ENCODE peak calls at places on chromosomes 12 and 14, in six cellular contexts. One of them, this sample, is unnamed.

GRCh38 chr14:73660511-73660910 is 15.7 kb downstream of the DNAL1 start:
- DNase-seq in heart right ventricle: no peak
- DNase-seq in activated CD4-positive, CD25-positive, alpha-beta regulatory T cell: no peak
- DNase-seq in AML-193: no peak
- DNase-seq in GM12865: no peak
- DNase-seq in activated CD4-positive, alpha-beta T cell treated with anti-CD3 and anti-CD28 coated beads, Interleukin-2, amount 10 ng/mL, durations not matched to agents 7 days and 5 days: no peak
- DNase-seq in this sample: no peak

GRCh38 chr12:63323942-63324341 is 172.9 kb upstream of the AVPR1A start:
- DNase-seq in GM12865: no peak
- DNase-seq in heart right ventricle: no peak
- DNase-seq in activated CD4-positive, CD25-positive, alpha-beta regulatory T cell: no peak
- DNase-seq in AML-193: no peak
- DNase-seq in activated CD4-positive, alpha-beta T cell treated with anti-CD3 and anti-CD28 coated beads, Interleukin-2, amount 10 ng/mL, durations not matched to agents 7 days and 5 days: no peak
- DNase-seq in this sample: no peak

GRCh38 chr12:106392746-106393145 is 35.2 kb downstream of the POLR3B start:
- DNase-seq in GM12865: no peak
- DNase-seq in AML-193: no peak
- DNase-seq in heart right ventricle: no peak
- DNase-seq in activated CD4-positive, CD25-positive, alpha-beta regulatory T cell: no peak
- DNase-seq in activated CD4-positive, alpha-beta T cell treated with anti-CD3 and anti-CD28 coated beads, Interleukin-2, amount 10 ng/mL, durations not matched to agents 7 days and 5 days: no peak
- DNase-seq in this sample: no peak

GRCh38 chr14:53509845-53510244 is 356.7 kb upstream of the DDHD1 start:
- DNase-seq in activated CD4-positive, CD25-positive, alpha-beta regulatory T cell: no peak
- DNase-seq in GM12865: no peak
- DNase-seq in AML-193: no peak
- DNase-seq in heart right ventricle: peak
- DNase-seq in activated CD4-positive, alpha-beta T cell treated with anti-CD3 and anti-CD28 coated beads, Interleukin-2, amount 10 ng/mL, durations not matched to agents 7 days and 5 days: no peak
- DNase-seq in this sample: no peak

GRCh38 chr12:4771172-4771959 is 51.2 kb downstream of the GALNT8 start:
- DNase-seq in heart right ventricle: peak
- DNase-seq in activated CD4-positive, alpha-beta T cell treated with anti-CD3 and anti-CD28 coated beads, Interleukin-2, amount 10 ng/mL, durations not matched to agents 7 days and 5 days: no peak
- DNase-seq in GM12865: no peak
- DNase-seq in activated CD4-positive, CD25-positive, alpha-beta regulatory T cell: no peak
- DNase-seq in AML-193: no peak
- DNase-seq in this sample: no peak

GRCh38 chr12:90631581-90631980 is 323.4 kb downstream of the CCER1 start:
- DNase-seq in activated CD4-positive, alpha-beta T cell treated with anti-CD3 and anti-CD28 coated beads, Interleukin-2, amount 10 ng/mL, durations not matched to agents 7 days and 5 days: no peak
- DNase-seq in heart right ventricle: no peak
- DNase-seq in GM12865: no peak
- DNase-seq in activated CD4-positive, CD25-positive, alpha-beta regulatory T cell: no peak
- DNase-seq in AML-193: no peak
- DNase-seq in this sample: no peak

GRCh38 chr12:44930972-44931600 is 55.0 kb upstream of the NELL2 start:
- DNase-seq in activated CD4-positive, alpha-beta T cell treated with anti-CD3 and anti-CD28 coated beads, Interleukin-2, amount 10 ng/mL, durations not matched to agents 7 days and 5 days: no peak
- DNase-seq in GM12865: peak
- DNase-seq in activated CD4-positive, CD25-positive, alpha-beta regulatory T cell: no peak
- DNase-seq in heart right ventricle: no peak
- DNase-seq in AML-193: peak
- DNase-seq in this sample: peak

GRCh38 chr14:102434647-102435175 is 72.0 kb downstream of the TECPR2 start:
- DNase-seq in AML-193: no peak
- DNase-seq in activated CD4-positive, CD25-positive, alpha-beta regulatory T cell: no peak
- DNase-seq in GM12865: no peak
- DNase-seq in activated CD4-positive, alpha-beta T cell treated with anti-CD3 and anti-CD28 coated beads, Interleukin-2, amount 10 ng/mL, durations not matched to agents 7 days and 5 days: no peak
- DNase-seq in heart right ventricle: no peak
- DNase-seq in this sample: no peak

GRCh38 chr12:115398311-115398781 is 714.4 kb upstream of the TBX3 start:
- DNase-seq in activated CD4-positive, CD25-positive, alpha-beta regulatory T cell: no peak
- DNase-seq in activated CD4-positive, alpha-beta T cell treated with anti-CD3 and anti-CD28 coated beads, Interleukin-2, amount 10 ng/mL, durations not matched to agents 7 days and 5 days: no peak
- DNase-seq in heart right ventricle: no peak
- DNase-seq in AML-193: no peak
- DNase-seq in GM12865: no peak
- DNase-seq in this sample: no peak

GRCh38 chr12:75979181-75979580 is 52.4 kb downstream of the PHLDA1 start:
- DNase-seq in GM12865: peak
- DNase-seq in activated CD4-positive, CD25-positive, alpha-beta regulatory T cell: no peak
- DNase-seq in AML-193: no peak
- DNase-seq in heart right ventricle: no peak
- DNase-seq in activated CD4-positive, alpha-beta T cell treated with anti-CD3 and anti-CD28 coated beads, Interleukin-2, amount 10 ng/mL, durations not matched to agents 7 days and 5 days: peak
- DNase-seq in this sample: no peak

GRCh38 chr14:50744242-50744641 is 76.1 kb upstream of the SAV1 start:
- DNase-seq in activated CD4-positive, alpha-beta T cell treated with anti-CD3 and anti-CD28 coated beads, Interleukin-2, amount 10 ng/mL, durations not matched to agents 7 days and 5 days: no peak
- DNase-seq in AML-193: no peak
- DNase-seq in activated CD4-positive, CD25-positive, alpha-beta regulatory T cell: no peak
- DNase-seq in GM12865: no peak
- DNase-seq in heart right ventricle: no peak
- DNase-seq in this sample: no peak

GRCh38 chr14:74425525-74426201 is 347 bp downstream of the SYNDIG1L start:
- DNase-seq in GM12865: peak
- DNase-seq in AML-193: no peak
- DNase-seq in activated CD4-positive, CD25-positive, alpha-beta regulatory T cell: no peak
- DNase-seq in heart right ventricle: peak
- DNase-seq in activated CD4-positive, alpha-beta T cell treated with anti-CD3 and anti-CD28 coated beads, Interleukin-2, amount 10 ng/mL, durations not matched to agents 7 days and 5 days: peak
- DNase-seq in this sample: no peak

GRCh38 chr12:27343255-27344000 is 10.8 kb downstream of the BMAL2 start:
- DNase-seq in activated CD4-positive, CD25-positive, alpha-beta regulatory T cell: no peak
- DNase-seq in activated CD4-positive, alpha-beta T cell treated with anti-CD3 and anti-CD28 coated beads, Interleukin-2, amount 10 ng/mL, durations not matched to agents 7 days and 5 days: no peak
- DNase-seq in GM12865: no peak
- DNase-seq in AML-193: no peak
- DNase-seq in heart right ventricle: no peak
- DNase-seq in this sample: no peak

GRCh38 chr14:76924363-76925151 is 98.3 kb downstream of the LRRC74A start:
- DNase-seq in activated CD4-positive, CD25-positive, alpha-beta regulatory T cell: no peak
- DNase-seq in AML-193: no peak
- DNase-seq in heart right ventricle: no peak
- DNase-seq in GM12865: peak
- DNase-seq in activated CD4-positive, alpha-beta T cell treated with anti-CD3 and anti-CD28 coated beads, Interleukin-2, amount 10 ng/mL, durations not matched to agents 7 days and 5 days: peak
- DNase-seq in this sample: no peak

GRCh38 chr12:12926571-12927071 is 25.3 kb downstream of the GPRC5D start:
- DNase-seq in activated CD4-positive, CD25-positive, alpha-beta regulatory T cell: no peak
- DNase-seq in GM12865: no peak
- DNase-seq in heart right ventricle: no peak
- DNase-seq in AML-193: no peak
- DNase-seq in activated CD4-positive, alpha-beta T cell treated with anti-CD3 and anti-CD28 coated beads, Interleukin-2, amount 10 ng/mL, durations not matched to agents 7 days and 5 days: no peak
- DNase-seq in this sample: no peak

GRCh38 chr12:51430196-51430895 is 5.7 kb downstream of the SLC4A8 start:
- DNase-seq in GM12865: no peak
- DNase-seq in heart right ventricle: no peak
- DNase-seq in activated CD4-positive, alpha-beta T cell treated with anti-CD3 and anti-CD28 coated beads, Interleukin-2, amount 10 ng/mL, durations not matched to agents 7 days and 5 days: no peak
- DNase-seq in activated CD4-positive, CD25-positive, alpha-beta regulatory T cell: no peak
- DNase-seq in AML-193: no peak
- DNase-seq in this sample: no peak

GRCh38 chr12:91326043-91327027 is 143.7 kb upstream of the DCN start:
- DNase-seq in activated CD4-positive, CD25-positive, alpha-beta regulatory T cell: no peak
- DNase-seq in activated CD4-positive, alpha-beta T cell treated with anti-CD3 and anti-CD28 coated beads, Interleukin-2, amount 10 ng/mL, durations not matched to agents 7 days and 5 days: peak
- DNase-seq in AML-193: peak
- DNase-seq in heart right ventricle: peak
- DNase-seq in GM12865: peak
- DNase-seq in this sample: no peak

GRCh38 chr14:22221508-22221907 is 367.5 kb downstream of the DAD1 start:
- DNase-seq in activated CD4-positive, CD25-positive, alpha-beta regulatory T cell: no peak
- DNase-seq in AML-193: peak
- DNase-seq in heart right ventricle: no peak
- DNase-seq in GM12865: peak
- DNase-seq in activated CD4-positive, alpha-beta T cell treated with anti-CD3 and anti-CD28 coated beads, Interleukin-2, amount 10 ng/mL, durations not matched to agents 7 days and 5 days: peak
- DNase-seq in this sample: no peak

GRCh38 chr12:96548384-96548783 is 59.0 kb downstream of the CFAP54 start:
- DNase-seq in activated CD4-positive, CD25-positive, alpha-beta regulatory T cell: no peak
- DNase-seq in GM12865: no peak
- DNase-seq in AML-193: no peak
- DNase-seq in heart right ventricle: no peak
- DNase-seq in activated CD4-positive, alpha-beta T cell treated with anti-CD3 and anti-CD28 coated beads, Interleukin-2, amount 10 ng/mL, durations not matched to agents 7 days and 5 days: no peak
- DNase-seq in this sample: no peak

GRCh38 chr14:105333020-105333490 is 18.5 kb downstream of the PACS2 start:
- DNase-seq in activated CD4-positive, CD25-positive, alpha-beta regulatory T cell: no peak
- DNase-seq in heart right ventricle: no peak
- DNase-seq in GM12865: no peak
- DNase-seq in AML-193: no peak
- DNase-seq in activated CD4-positive, alpha-beta T cell treated with anti-CD3 and anti-CD28 coated beads, Interleukin-2, amount 10 ng/mL, durations not matched to agents 7 days and 5 days: no peak
- DNase-seq in this sample: no peak

GRCh38 chr12:39592295-39592694 is 27.3 kb downstream of the ABCD2 start:
- DNase-seq in GM12865: no peak
- DNase-seq in heart right ventricle: no peak
- DNase-seq in activated CD4-positive, alpha-beta T cell treated with anti-CD3 and anti-CD28 coated beads, Interleukin-2, amount 10 ng/mL, durations not matched to agents 7 days and 5 days: no peak
- DNase-seq in AML-193: no peak
- DNase-seq in activated CD4-positive, CD25-positive, alpha-beta regulatory T cell: no peak
- DNase-seq in this sample: no peak

GRCh38 chr14:98890556-98891340 is 381.2 kb downstream of the BCL11B start:
- DNase-seq in activated CD4-positive, CD25-positive, alpha-beta regulatory T cell: no peak
- DNase-seq in GM12865: no peak
- DNase-seq in heart right ventricle: no peak
- DNase-seq in activated CD4-positive, alpha-beta T cell treated with anti-CD3 and anti-CD28 coated beads, Interleukin-2, amount 10 ng/mL, durations not matched to agents 7 days and 5 days: no peak
- DNase-seq in AML-193: no peak
- DNase-seq in this sample: no peak

GRCh38 chr12:10562306-10562933 is 51.0 kb downstream of the MAGOHB start:
- DNase-seq in activated CD4-positive, alpha-beta T cell treated with anti-CD3 and anti-CD28 coated beads, Interleukin-2, amount 10 ng/mL, durations not matched to agents 7 days and 5 days: peak
- DNase-seq in AML-193: peak
- DNase-seq in heart right ventricle: no peak
- DNase-seq in activated CD4-positive, CD25-positive, alpha-beta regulatory T cell: no peak
- DNase-seq in GM12865: peak
- DNase-seq in this sample: no peak

GRCh38 chr12:7989827-7990491 is 42.6 kb upstream of the FOXJ2 start:
- DNase-seq in activated CD4-positive, CD25-positive, alpha-beta regulatory T cell: peak
- DNase-seq in activated CD4-positive, alpha-beta T cell treated with anti-CD3 and anti-CD28 coated beads, Interleukin-2, amount 10 ng/mL, durations not matched to agents 7 days and 5 days: peak
- DNase-seq in AML-193: peak
- DNase-seq in heart right ventricle: peak
- DNase-seq in GM12865: peak
- DNase-seq in this sample: no peak

GRCh38 chr14:76918176-76918750 is 92.1 kb downstream of the LRRC74A start:
- DNase-seq in heart right ventricle: peak
- DNase-seq in GM12865: no peak
- DNase-seq in AML-193: peak
- DNase-seq in activated CD4-positive, alpha-beta T cell treated with anti-CD3 and anti-CD28 coated beads, Interleukin-2, amount 10 ng/mL, durations not matched to agents 7 days and 5 days: no peak
- DNase-seq in activated CD4-positive, CD25-positive, alpha-beta regulatory T cell: no peak
- DNase-seq in this sample: no peak

GRCh38 chr12:95836630-95837239 is 22.0 kb upstream of the SNRPF start:
- DNase-seq in activated CD4-positive, alpha-beta T cell treated with anti-CD3 and anti-CD28 coated beads, Interleukin-2, amount 10 ng/mL, durations not matched to agents 7 days and 5 days: no peak
- DNase-seq in activated CD4-positive, CD25-positive, alpha-beta regulatory T cell: no peak
- DNase-seq in GM12865: no peak
- DNase-seq in AML-193: no peak
- DNase-seq in heart right ventricle: no peak
- DNase-seq in this sample: no peak

GRCh38 chr14:93986972-93987371 is 10.1 kb upstream of the CCDC197 start:
- DNase-seq in activated CD4-positive, CD25-positive, alpha-beta regulatory T cell: no peak
- DNase-seq in AML-193: no peak
- DNase-seq in heart right ventricle: peak
- DNase-seq in GM12865: no peak
- DNase-seq in activated CD4-positive, alpha-beta T cell treated with anti-CD3 and anti-CD28 coated beads, Interleukin-2, amount 10 ng/mL, durations not matched to agents 7 days and 5 days: no peak
- DNase-seq in this sample: no peak